ENCODE peak calls at places on chromosomes 3 and 15, in four cellular contexts. One of them, this sample, is unnamed.

GRCh38 chr15:73892446-73893226 is 19.3 kb downstream of the TBC1D21 start:
- DNase-seq in suprapubic skin: peak; percentile 49
- DNase-seq in psoas muscle: no peak
- DNase-seq in Peyer's patch: no peak
- DNase-seq in this sample: no peak

GRCh38 chr3:117820900-117821299 is 1111.3 kb downstream of the TUSC7 start:
- DNase-seq in Peyer's patch: no peak
- DNase-seq in psoas muscle: no peak
- DNase-seq in suprapubic skin: no peak
- DNase-seq in this sample: no peak

GRCh38 chr3:8593022-8593817 is 51.4 kb downstream of the SSUH2 start:
- DNase-seq in Peyer's patch: no peak
- DNase-seq in suprapubic skin: no peak
- DNase-seq in psoas muscle: peak; percentile 90
- DNase-seq in this sample: no peak

GRCh38 chr15:67051088-67051659 is 14.2 kb upstream of the SMAD3 start:
- DNase-seq in psoas muscle: no peak
- DNase-seq in suprapubic skin: no peak
- DNase-seq in Peyer's patch: no peak
- DNase-seq in this sample: no peak

GRCh38 chr3:172103724-172104123 is 64.3 kb downstream of the FNDC3B start:
- DNase-seq in suprapubic skin: no peak
- DNase-seq in Peyer's patch: no peak
- DNase-seq in psoas muscle: no peak
- DNase-seq in this sample: no peak

GRCh38 chr3:155871746-155872158 is 1.3 kb downstream of the GMPS start:
- DNase-seq in Peyer's patch: no peak
- DNase-seq in psoas muscle: no peak
- DNase-seq in suprapubic skin: no peak
- DNase-seq in this sample: no peak

GRCh38 chr3:152835311-152836102 is 576 bp downstream of the P2RY1 start:
- DNase-seq in psoas muscle: peak; percentile 83
- DNase-seq in Peyer's patch: peak; percentile 80
- DNase-seq in suprapubic skin: peak; percentile 81
- DNase-seq in this sample: no peak

GRCh38 chr3:160667452-160667851 is 9.5 kb upstream of the ARL14 start:
- DNase-seq in suprapubic skin: no peak
- DNase-seq in psoas muscle: no peak
- DNase-seq in Peyer's patch: peak; percentile 60
- DNase-seq in this sample: no peak

GRCh38 chr15:40100133-40100946 is 8.3 kb downstream of the BMF start:
- DNase-seq in suprapubic skin: no peak
- DNase-seq in psoas muscle: no peak
- DNase-seq in Peyer's patch: no peak
- DNase-seq in this sample: no peak

GRCh38 chr3:3799173-3800075 is at the start of gene LRRN1:
- DNase-seq in psoas muscle: peak; percentile 83
- DNase-seq in Peyer's patch: peak; percentile 77
- DNase-seq in suprapubic skin: peak; percentile 78
- DNase-seq in this sample: peak; percentile 24

GRCh38 chr15:83112233-83112958 is 5.0 kb downstream of the TM6SF1 start:
- DNase-seq in Peyer's patch: no peak
- DNase-seq in suprapubic skin: no peak
- DNase-seq in psoas muscle: no peak
- DNase-seq in this sample: no peak

GRCh38 chr3:14717307-14717706 is 42.4 kb downstream of the C3orf20 start:
- DNase-seq in psoas muscle: no peak
- DNase-seq in Peyer's patch: no peak
- DNase-seq in suprapubic skin: no peak
- DNase-seq in this sample: no peak

GRCh38 chr3:185175370-185175987 is 22.6 kb upstream of the C3orf70 start:
- DNase-seq in suprapubic skin: no peak
- DNase-seq in Peyer's patch: peak; percentile 83
- DNase-seq in psoas muscle: peak; percentile 70
- DNase-seq in this sample: no peak

GRCh38 chr3:177382944-177383343 is 185.7 kb upstream of the TBL1XR1 start:
- DNase-seq in psoas muscle: peak; percentile 75
- DNase-seq in suprapubic skin: no peak
- DNase-seq in Peyer's patch: no peak
- DNase-seq in this sample: no peak

GRCh38 chr3:110419096-110419495 is 652.5 kb upstream of the NECTIN3 start:
- DNase-seq in psoas muscle: no peak
- DNase-seq in suprapubic skin: no peak
- DNase-seq in Peyer's patch: no peak
- DNase-seq in this sample: no peak

GRCh38 chr3:186268616-186269448 is 93.2 kb downstream of the DGKG start:
- DNase-seq in suprapubic skin: no peak
- DNase-seq in Peyer's patch: no peak
- DNase-seq in psoas muscle: no peak
- DNase-seq in this sample: no peak

GRCh38 chr3:99966657-99967420 is 147.5 kb downstream of the FILIP1L start:
- DNase-seq in psoas muscle: no peak
- DNase-seq in suprapubic skin: no peak
- DNase-seq in Peyer's patch: no peak
- DNase-seq in this sample: no peak

GRCh38 chr15:27126449-27126848 is 155.5 kb downstream of the GABRG3 start:
- DNase-seq in Peyer's patch: no peak
- DNase-seq in suprapubic skin: no peak
- DNase-seq in psoas muscle: no peak
- DNase-seq in this sample: no peak

GRCh38 chr15:32849769-32850668 is 132.2 kb downstream of the GREM1 start:
- DNase-seq in psoas muscle: no peak
- DNase-seq in suprapubic skin: no peak
- DNase-seq in Peyer's patch: no peak
- DNase-seq in this sample: no peak

GRCh38 chr3:9902372-9903237 is at the start of gene IL17RE:
- DNase-seq in Peyer's patch: peak; percentile 89
- DNase-seq in psoas muscle: no peak
- DNase-seq in suprapubic skin: no peak
- DNase-seq in this sample: no peak

GRCh38 chr3:30081904-30082303 is 524.5 kb upstream of the TGFBR2 start:
- DNase-seq in Peyer's patch: peak; percentile 74
- DNase-seq in suprapubic skin: no peak
- DNase-seq in psoas muscle: no peak
- DNase-seq in this sample: no peak

GRCh38 chr3:186281172-186281571 is 80.9 kb downstream of the DGKG start:
- DNase-seq in suprapubic skin: no peak
- DNase-seq in psoas muscle: no peak
- DNase-seq in Peyer's patch: no peak
- DNase-seq in this sample: no peak

GRCh38 chr3:134332344-134332743 is 41.9 kb downstream of the AMOTL2 start:
- DNase-seq in psoas muscle: peak; percentile 13
- DNase-seq in Peyer's patch: no peak
- DNase-seq in suprapubic skin: peak; percentile 44
- DNase-seq in this sample: no peak

GRCh38 chr15:64105113-64105704 is 9.4 kb downstream of the SNX1 start:
- DNase-seq in suprapubic skin: no peak
- DNase-seq in Peyer's patch: no peak
- DNase-seq in psoas muscle: no peak
- DNase-seq in this sample: no peak

GRCh38 chr3:192079098-192079497 is 618.1 kb downstream of the PYDC2 start:
- DNase-seq in suprapubic skin: no peak
- DNase-seq in psoas muscle: no peak
- DNase-seq in Peyer's patch: no peak
- DNase-seq in this sample: no peak

GRCh38 chr3:146845361-146845760 is 240.2 kb upstream of the PLSCR5 start:
- DNase-seq in psoas muscle: no peak
- DNase-seq in Peyer's patch: no peak
- DNase-seq in suprapubic skin: no peak
- DNase-seq in this sample: no peak

GRCh38 chr15:20272422-20273184 is 269.0 kb downstream of the GOLGA6L6 start:
- DNase-seq in suprapubic skin: no peak
- DNase-seq in psoas muscle: no peak
- DNase-seq in Peyer's patch: no peak
- DNase-seq in this sample: no peak

GRCh38 chr15:31609243-31609642 is 282.6 kb downstream of the KLF13 start:
- DNase-seq in suprapubic skin: no peak
- DNase-seq in psoas muscle: no peak
- DNase-seq in Peyer's patch: no peak
- DNase-seq in this sample: no peak

GRCh38 chr3:197209366-197210260 is 88.8 kb downstream of the DLG1 start:
- DNase-seq in psoas muscle: no peak
- DNase-seq in Peyer's patch: no peak
- DNase-seq in suprapubic skin: no peak
- DNase-seq in this sample: no peak

GRCh38 chr3:179882322-179882721 is 154.4 kb downstream of the PEX5L start:
- DNase-seq in Peyer's patch: no peak
- DNase-seq in psoas muscle: no peak
- DNase-seq in suprapubic skin: no peak
- DNase-seq in this sample: no peak

GRCh38 chr15:68211656-68212320 is 6.7 kb upstream of the CALML4 start:
- DNase-seq in psoas muscle: no peak
- DNase-seq in Peyer's patch: no peak
- DNase-seq in suprapubic skin: peak; percentile 72
- DNase-seq in this sample: no peak

GRCh38 chr3:171435757-171436156 is 24.4 kb downstream of the TNIK start:
- DNase-seq in psoas muscle: no peak
- DNase-seq in Peyer's patch: no peak
- DNase-seq in suprapubic skin: no peak
- DNase-seq in this sample: no peak

DNA sequence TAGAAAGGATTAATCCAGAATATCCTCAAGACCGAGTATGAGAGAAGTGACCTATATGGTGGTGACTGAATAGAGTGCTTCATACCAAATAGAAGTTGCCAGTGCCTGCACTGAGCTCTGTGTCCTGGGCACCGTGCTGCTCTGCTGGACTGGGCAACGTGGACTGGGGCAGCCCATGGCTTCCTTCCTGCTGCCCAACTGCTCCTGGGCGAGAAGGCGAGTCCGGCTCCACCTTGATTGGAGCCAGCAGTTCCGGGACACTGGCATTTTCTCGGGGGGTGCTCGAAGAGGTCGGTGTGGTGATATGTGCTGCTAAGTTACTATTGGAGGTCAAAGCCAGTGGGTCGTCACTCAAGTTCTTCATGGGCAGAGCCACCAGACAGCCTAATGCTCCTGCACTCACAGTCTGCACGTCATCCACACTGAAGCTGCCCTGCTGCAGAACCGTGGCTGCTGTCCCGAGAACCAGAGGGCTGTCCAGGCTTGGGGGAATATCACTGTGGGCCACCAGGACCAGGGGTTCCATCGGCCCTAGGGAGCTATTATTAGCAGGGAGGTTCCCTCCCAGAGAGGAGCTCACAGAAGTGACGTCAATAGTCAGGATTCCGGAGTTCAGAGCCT is 14.1 kb downstream of the ZXDC start:
- DNase-seq in psoas muscle: peak; percentile 49
- DNase-seq in Peyer's patch: no peak
- DNase-seq in suprapubic skin: peak; percentile 61
- DNase-seq in this sample: no peak
- H3K27me3 ChIP-seq in psoas muscle: no peaks in the 10 kb centered on the region
- H3K27me3 ChIP-seq in Peyer's patch: no peaks in the 10 kb centered on the region
- H3K27me3 ChIP-seq in suprapubic skin: no peaks in the 10 kb centered on the region
- H3K27me3 ChIP-seq in this sample: no peaks in the 10 kb centered on the region

DNA sequence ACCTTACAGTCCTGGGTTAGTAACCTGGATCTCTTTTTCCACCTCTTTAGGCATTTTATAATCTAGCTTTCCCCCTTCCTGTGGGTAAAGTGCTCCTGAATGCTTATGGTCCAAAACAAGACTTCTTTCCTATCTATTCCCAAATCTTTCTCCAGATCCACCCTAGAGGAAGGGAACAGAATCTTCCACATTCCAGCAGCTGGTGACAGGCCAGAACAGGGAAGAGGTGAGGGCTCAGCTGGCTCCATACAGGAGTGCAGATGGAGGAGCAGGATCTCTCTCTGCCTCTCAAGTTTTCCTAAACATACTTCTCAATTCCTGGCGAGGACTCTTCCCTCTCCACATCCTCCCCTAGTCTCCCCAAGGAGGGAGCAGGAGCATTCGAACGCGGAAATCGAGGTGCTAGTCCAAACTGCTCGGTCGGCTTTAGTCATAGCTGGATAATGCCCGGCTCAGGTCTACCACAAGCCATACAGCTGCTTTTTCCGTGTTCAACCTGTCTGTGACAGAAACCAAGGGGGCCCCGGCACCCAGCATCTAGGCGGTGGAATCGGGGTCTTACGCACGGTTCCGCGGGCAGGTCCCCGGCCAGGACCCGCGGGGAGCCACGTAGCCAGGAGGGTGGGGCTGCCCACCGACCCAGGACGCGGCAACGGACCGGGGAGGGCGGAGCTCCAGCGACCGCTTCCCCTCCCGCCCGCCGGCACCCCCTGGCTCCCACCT is 4.0 kb downstream of the RASSF1 start:
- DNase-seq in psoas muscle: no peak
- DNase-seq in suprapubic skin: no peak
- DNase-seq in Peyer's patch: no peak
- DNase-seq in this sample: no peak
- H3K4me1 ChIP-seq in psoas muscle: peaks cover 50% of the 10 kb centered on the region
- H3K4me1 ChIP-seq in suprapubic skin: peaks cover 87% of the 10 kb centered on the region
- H3K4me1 ChIP-seq in Peyer's patch: peaks cover 20% of the 10 kb centered on the region
- H3K4me1 ChIP-seq in this sample: peaks cover 68% of the 10 kb centered on the region

GRCh38 chr3:140399853-140400252 is 278.0 kb upstream of the TRIM42 start:
- DNase-seq in suprapubic skin: no peak
- DNase-seq in psoas muscle: no peak
- DNase-seq in Peyer's patch: no peak
- DNase-seq in this sample: no peak
- H3K27ac ChIP-seq in suprapubic skin: no peak overlapping the region
- H3K27ac ChIP-seq in psoas muscle: no peak overlapping the region
- H3K27ac ChIP-seq in Peyer's patch: no peak overlapping the region
- H3K27ac ChIP-seq in this sample: no peak overlapping the region

GRCh38 chr3:127208483-127209100 is 15.7 kb downstream of the PRR23E start:
- DNase-seq in psoas muscle: peak; percentile 27
- DNase-seq in Peyer's patch: peak; percentile 28
- DNase-seq in suprapubic skin: peak; percentile 75
- DNase-seq in this sample: no peak
- H3K27me3 ChIP-seq in psoas muscle: no peaks in the 10 kb centered on the region
- H3K27me3 ChIP-seq in Peyer's patch: no peaks in the 10 kb centered on the region
- H3K27me3 ChIP-seq in suprapubic skin: peaks cover 31% of the 10 kb centered on the region
- H3K27me3 ChIP-seq in this sample: no peaks in the 10 kb centered on the region

GRCh38 chr15:81910997-81911396 is 134.8 kb downstream of the MEX3B start:
- DNase-seq in Peyer's patch: no peak
- DNase-seq in psoas muscle: no peak
- DNase-seq in suprapubic skin: no peak
- DNase-seq in this sample: no peak

GRCh38 chr15:81914734-81915234 is 131.0 kb downstream of the MEX3B start:
- DNase-seq in suprapubic skin: no peak
- DNase-seq in psoas muscle: peak; percentile 60
- DNase-seq in Peyer's patch: no peak
- DNase-seq in this sample: no peak

GRCh38 chr15:81911572-81911971 is 134.2 kb downstream of the MEX3B start:
- DNase-seq in suprapubic skin: no peak
- DNase-seq in Peyer's patch: no peak
- DNase-seq in psoas muscle: no peak
- DNase-seq in this sample: no peak

GRCh38 chr15:81909229-81910087 is 136.4 kb downstream of the MEX3B start:
- DNase-seq in suprapubic skin: no peak
- DNase-seq in Peyer's patch: no peak
- DNase-seq in psoas muscle: no peak
- DNase-seq in this sample: no peak

GRCh38 chr15:81914333-81914732 is 131.5 kb downstream of the MEX3B start:
- DNase-seq in Peyer's patch: no peak
- DNase-seq in suprapubic skin: no peak
- DNase-seq in psoas muscle: no peak
- DNase-seq in this sample: no peak
- H3K4me1 ChIP-seq in Peyer's patch: no peaks in the 10 kb centered on the region
- H3K4me1 ChIP-seq in suprapubic skin: peaks cover 2% of the 10 kb centered on the region
- H3K4me1 ChIP-seq in psoas muscle: peaks cover 21% of the 10 kb centered on the region
- H3K4me1 ChIP-seq in this sample: no peaks in the 10 kb centered on the region

GRCh38 chr3:40398346-40398745 is 11.4 kb downstream of the ENTPD3 start:
- DNase-seq in psoas muscle: no peak
- DNase-seq in suprapubic skin: no peak
- DNase-seq in Peyer's patch: no peak
- DNase-seq in this sample: no peak
- H3K27ac ChIP-seq in psoas muscle: no peak overlapping the region
- H3K27ac ChIP-seq in suprapubic skin: no peak overlapping the region
- H3K27ac ChIP-seq in Peyer's patch: no peak overlapping the region
- H3K27ac ChIP-seq in this sample: no peak overlapping the region

GRCh38 chr3:187665764-187666402 is 4.3 kb downstream of the SST start:
- DNase-seq in psoas muscle: no peak
- DNase-seq in Peyer's patch: no peak
- DNase-seq in suprapubic skin: no peak
- DNase-seq in this sample: no peak
- H3K27me3 ChIP-seq in psoas muscle: no peaks in the 10 kb centered on the region
- H3K27me3 ChIP-seq in Peyer's patch: no peaks in the 10 kb centered on the region
- H3K27me3 ChIP-seq in suprapubic skin: peaks cover 30% of the 10 kb centered on the region
- H3K27me3 ChIP-seq in this sample: peaks cover 3% of the 10 kb centered on the region

This sample was measured in CD8-positive, alpha-beta memory T cell.